ENCODE peak calls at places on chromosomes 5 and 9, in six cellular contexts. One of them, this sample, is unnamed.
A peak's percentile ranks its signal among the peaks of the same experiment; 100 is the strongest.

GRCh38 chr9:126991170-126991569 is 76.6 kb downstream of the RALGPS1 start:
- DNase-seq in natural killer cell: no peak
- DNase-seq in Calu3: no peak
- DNase-seq in nephron progenitor cell: no peak
- DNase-seq in body of pancreas: no peak
- DNase-seq in GM12865: no peak
- DNase-seq in this sample: no peak

GRCh38 chr5:93654676-93655075 is 71.7 kb downstream of the NR2F1 start:
- DNase-seq in natural killer cell: no peak
- DNase-seq in Calu3: no peak
- DNase-seq in nephron progenitor cell: no peak
- DNase-seq in body of pancreas: no peak
- DNase-seq in GM12865: no peak
- DNase-seq in this sample: no peak

GRCh38 chr5:180284161-180284560 is 7.7 kb downstream of the MAPK9 start:
- DNase-seq in natural killer cell: no peak
- DNase-seq in Calu3: no peak
- DNase-seq in nephron progenitor cell: no peak
- DNase-seq in body of pancreas: no peak
- DNase-seq in GM12865: no peak
- DNase-seq in this sample: no peak

GRCh38 chr9:109403766-109404320 is 83.0 kb upstream of the EPB41L4B start:
- DNase-seq in natural killer cell: no peak
- DNase-seq in Calu3: no peak
- DNase-seq in nephron progenitor cell: no peak
- DNase-seq in body of pancreas: no peak
- DNase-seq in GM12865: no peak
- DNase-seq in this sample: no peak

GRCh38 chr9:129385615-129385934 is 207.5 kb upstream of the IER5L start:
- DNase-seq in natural killer cell: no peak
- DNase-seq in Calu3: no peak
- DNase-seq in nephron progenitor cell: no peak
- DNase-seq in body of pancreas: no peak
- DNase-seq in GM12865: no peak
- DNase-seq in this sample: no peak

GRCh38 chr5:177094224-177095087 is 7.7 kb downstream of the FGFR4 start:
- DNase-seq in natural killer cell: no peak
- DNase-seq in Calu3: no peak
- DNase-seq in nephron progenitor cell: no peak
- DNase-seq in body of pancreas: peak; percentile 65
- DNase-seq in GM12865: no peak
- DNase-seq in this sample: no peak

GRCh38 chr5:87138091-87138819 is 129.4 kb upstream of the RASA1 start:
- DNase-seq in natural killer cell: no peak
- DNase-seq in Calu3: no peak
- DNase-seq in nephron progenitor cell: no peak
- DNase-seq in body of pancreas: no peak
- DNase-seq in GM12865: no peak
- DNase-seq in this sample: no peak

GRCh38 chr9:9752722-9753121 is 860.1 kb downstream of the PTPRD start:
- DNase-seq in natural killer cell: no peak
- DNase-seq in Calu3: no peak
- DNase-seq in nephron progenitor cell: no peak
- DNase-seq in body of pancreas: peak; percentile 14
- DNase-seq in GM12865: no peak
- DNase-seq in this sample: no peak

GRCh38 chr5:66209350-66209749 is 65.2 kb downstream of the SREK1 start:
- DNase-seq in natural killer cell: no peak
- DNase-seq in Calu3: peak; percentile 94
- DNase-seq in nephron progenitor cell: no peak
- DNase-seq in body of pancreas: no peak
- DNase-seq in GM12865: no peak
- DNase-seq in this sample: no peak

GRCh38 chr9:114588671-114589526 is 1.3 kb downstream of the ATP6V1G1 start:
- DNase-seq in natural killer cell: no peak
- DNase-seq in Calu3: no peak
- DNase-seq in nephron progenitor cell: no peak
- DNase-seq in body of pancreas: no peak
- DNase-seq in GM12865: no peak
- DNase-seq in this sample: no peak

GRCh38 chr5:27315541-27316282 is 277.3 kb upstream of the CDH9 start:
- DNase-seq in natural killer cell: no peak
- DNase-seq in Calu3: no peak
- DNase-seq in nephron progenitor cell: no peak
- DNase-seq in body of pancreas: no peak
- DNase-seq in GM12865: no peak
- DNase-seq in this sample: no peak

GRCh38 chr5:179327026-179327735 is 18.1 kb downstream of the ADAMTS2 start:
- DNase-seq in natural killer cell: no peak
- DNase-seq in Calu3: no peak
- DNase-seq in nephron progenitor cell: no peak
- DNase-seq in body of pancreas: no peak
- DNase-seq in GM12865: no peak
- DNase-seq in this sample: no peak

GRCh38 chr5:61450880-61451279 is 118.8 kb downstream of the ZSWIM6 start:
- DNase-seq in natural killer cell: no peak
- DNase-seq in Calu3: no peak
- DNase-seq in nephron progenitor cell: no peak
- DNase-seq in body of pancreas: peak; percentile 26
- DNase-seq in GM12865: no peak
- DNase-seq in this sample: no peak

GRCh38 chr5:156420665-156421064 is 93.7 kb downstream of the SGCD start:
- DNase-seq in natural killer cell: no peak
- DNase-seq in Calu3: no peak
- DNase-seq in nephron progenitor cell: no peak
- DNase-seq in body of pancreas: no peak
- DNase-seq in GM12865: no peak
- DNase-seq in this sample: no peak

GRCh38 chr9:130935660-130936271 is 3.3 kb downstream of the FIBCD1 start:
- DNase-seq in natural killer cell: no peak
- DNase-seq in Calu3: no peak
- DNase-seq in nephron progenitor cell: no peak
- DNase-seq in body of pancreas: no peak
- DNase-seq in GM12865: no peak
- DNase-seq in this sample: no peak

GRCh38 chr5:177312649-177313181 is 1.0 kb upstream of the MXD3 start:
- DNase-seq in natural killer cell: no peak
- DNase-seq in Calu3: peak; percentile 65
- DNase-seq in nephron progenitor cell: peak; percentile 48
- DNase-seq in body of pancreas: no peak
- DNase-seq in GM12865: peak; percentile 83
- DNase-seq in this sample: no peak

GRCh38 chr9:68979538-68980314 is 34.2 kb downstream of the PRKACG start:
- DNase-seq in natural killer cell: no peak
- DNase-seq in Calu3: no peak
- DNase-seq in nephron progenitor cell: no peak
- DNase-seq in body of pancreas: no peak
- DNase-seq in GM12865: peak; percentile 51
- DNase-seq in this sample: no peak

GRCh38 chr5:53114988-53115387 is 5.4 kb upstream of the MOCS2 start:
- DNase-seq in natural killer cell: no peak
- DNase-seq in Calu3: no peak
- DNase-seq in nephron progenitor cell: no peak
- DNase-seq in body of pancreas: no peak
- DNase-seq in GM12865: no peak
- DNase-seq in this sample: no peak
- TF ChIP-seq CTCF in natural killer cell: no peak
- TF ChIP-seq CTCF in Calu3: no peak
- TF ChIP-seq CTCF in nephron progenitor cell: peak; percentile 34
- TF ChIP-seq CTCF in body of pancreas: no peak
- TF ChIP-seq CTCF in GM12865: no peak
- TF ChIP-seq CTCF in this sample: no peak

DNA sequence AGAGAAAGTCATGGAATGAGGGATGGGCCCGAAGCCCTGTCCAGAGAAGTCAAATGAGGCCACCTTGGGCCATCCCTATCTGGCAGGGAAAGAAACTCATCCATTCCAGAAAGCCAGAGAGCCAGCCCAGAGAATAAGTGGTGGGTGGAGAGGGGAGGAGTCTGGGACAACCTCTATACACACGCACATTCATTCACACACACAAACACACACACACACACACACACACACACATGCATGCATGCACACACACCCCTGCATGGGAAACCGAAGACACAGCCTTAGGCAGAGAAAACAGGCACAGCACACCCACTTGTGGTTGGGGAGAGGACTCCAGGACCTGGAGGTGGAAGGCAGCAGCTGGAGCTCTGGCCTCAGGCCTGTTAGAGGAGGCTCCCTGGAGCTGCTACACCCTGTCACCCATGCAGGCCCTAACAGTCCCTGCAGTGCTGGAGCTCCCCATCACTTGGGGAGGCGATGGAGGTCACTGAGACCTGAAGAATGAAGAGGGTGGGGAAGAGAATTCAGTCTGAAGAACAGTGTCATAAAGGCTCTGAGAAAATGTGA is 38.0 kb downstream of the TGFBI start:
- DNase-seq in natural killer cell: no peak
- DNase-seq in Calu3: peak; percentile 34
- DNase-seq in nephron progenitor cell: no peak
- DNase-seq in body of pancreas: no peak
- DNase-seq in GM12865: no peak
- DNase-seq in this sample: no peak
- TF ChIP-seq CTCF in natural killer cell: no peak
- TF ChIP-seq CTCF in Calu3: no peak
- TF ChIP-seq CTCF in nephron progenitor cell: no peak
- TF ChIP-seq CTCF in body of pancreas: no peak
- TF ChIP-seq CTCF in GM12865: no peak
- TF ChIP-seq CTCF in this sample: no peak

DNA sequence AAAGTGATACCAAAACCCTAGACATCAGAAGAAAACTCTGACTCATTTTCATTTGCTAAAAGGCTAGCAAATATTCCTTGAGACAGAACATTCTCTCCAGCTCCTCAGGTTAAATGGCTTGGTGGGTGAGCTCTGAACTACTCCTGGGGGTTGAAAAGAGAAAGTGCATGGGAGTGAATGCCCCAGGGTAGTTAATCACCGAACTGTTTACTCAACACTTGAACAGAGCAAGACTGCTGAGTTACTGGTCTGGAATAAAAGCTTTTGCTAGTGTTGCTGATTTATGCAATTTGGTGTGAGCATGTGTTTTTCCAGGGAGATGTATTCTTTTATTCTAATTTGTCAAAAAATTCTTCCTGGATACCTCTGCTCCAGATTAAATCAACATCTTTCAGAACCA is 88.3 kb upstream of the PRDM9 start:
- DNase-seq in natural killer cell: no peak
- DNase-seq in Calu3: no peak
- DNase-seq in nephron progenitor cell: peak; percentile 6
- DNase-seq in body of pancreas: no peak
- DNase-seq in GM12865: no peak
- DNase-seq in this sample: no peak
- TF ChIP-seq CTCF in natural killer cell: no peak
- TF ChIP-seq CTCF in Calu3: no peak
- TF ChIP-seq CTCF in nephron progenitor cell: peak; percentile 30
- TF ChIP-seq CTCF in body of pancreas: no peak
- TF ChIP-seq CTCF in GM12865: no peak
- TF ChIP-seq CTCF in this sample: no peak

GRCh38 chr5:5671823-5672222 is 249.3 kb downstream of the ICE1 start:
- DNase-seq in natural killer cell: no peak
- DNase-seq in Calu3: no peak
- DNase-seq in nephron progenitor cell: no peak
- DNase-seq in body of pancreas: no peak
- DNase-seq in GM12865: no peak
- DNase-seq in this sample: no peak

GRCh38 chr5:5675511-5675910 is 253.0 kb downstream of the ICE1 start:
- DNase-seq in natural killer cell: no peak
- DNase-seq in Calu3: no peak
- DNase-seq in nephron progenitor cell: no peak
- DNase-seq in body of pancreas: no peak
- DNase-seq in GM12865: no peak
- DNase-seq in this sample: no peak

GRCh38 chr5:5677738-5678137 is 255.3 kb downstream of the ICE1 start:
- DNase-seq in natural killer cell: no peak
- DNase-seq in Calu3: no peak
- DNase-seq in nephron progenitor cell: no peak
- DNase-seq in body of pancreas: no peak
- DNase-seq in GM12865: no peak
- DNase-seq in this sample: no peak

GRCh38 chr5:5678909-5679308 is 256.4 kb downstream of the ICE1 start:
- DNase-seq in natural killer cell: no peak
- DNase-seq in Calu3: no peak
- DNase-seq in nephron progenitor cell: no peak
- DNase-seq in body of pancreas: peak; percentile 14
- DNase-seq in GM12865: no peak
- DNase-seq in this sample: no peak

DNA sequence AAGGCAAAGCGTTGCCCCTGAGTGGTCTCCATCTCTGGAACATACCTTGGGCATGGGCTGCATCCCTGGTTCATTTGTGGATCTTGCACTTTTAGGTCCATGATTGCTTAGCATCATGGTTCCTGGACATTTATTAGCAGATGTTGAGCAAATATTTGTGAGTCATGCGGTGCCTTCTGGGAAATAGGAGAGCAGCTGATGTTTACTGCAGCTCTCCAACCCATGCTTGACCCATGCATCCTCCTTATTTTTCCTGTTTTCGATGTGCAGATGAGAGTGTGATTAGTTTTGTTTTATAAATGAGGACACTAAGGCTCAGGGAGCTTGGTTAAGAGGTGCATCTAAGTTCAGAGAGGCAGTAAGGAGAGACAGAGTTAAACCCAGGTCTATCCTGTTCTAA is 253.7 kb downstream of the ICE1 start:
- DNase-seq in natural killer cell: no peak
- DNase-seq in Calu3: no peak
- DNase-seq in nephron progenitor cell: no peak
- DNase-seq in body of pancreas: no peak
- DNase-seq in GM12865: no peak
- DNase-seq in this sample: no peak
- TF ChIP-seq CTCF in natural killer cell: no peak
- TF ChIP-seq CTCF in Calu3: no peak
- TF ChIP-seq CTCF in nephron progenitor cell: no peak
- TF ChIP-seq CTCF in body of pancreas: no peak
- TF ChIP-seq CTCF in GM12865: no peak
- TF ChIP-seq CTCF in this sample: no peak

GRCh38 chr5:18314192-18314778 is 680.0 kb downstream of the TAF11L14 start:
- DNase-seq in natural killer cell: no peak
- DNase-seq in Calu3: peak; percentile 1
- DNase-seq in nephron progenitor cell: peak; percentile 16
- DNase-seq in body of pancreas: no peak
- DNase-seq in GM12865: peak; percentile 20
- DNase-seq in this sample: no peak
- TF ChIP-seq CTCF in natural killer cell: peak; percentile 35
- TF ChIP-seq CTCF in Calu3: peak; percentile 46
- TF ChIP-seq CTCF in nephron progenitor cell: peak; percentile 73
- TF ChIP-seq CTCF in body of pancreas: peak; percentile 56
- TF ChIP-seq CTCF in GM12865: peak; percentile 29
- TF ChIP-seq CTCF in this sample: no peak

DNA sequence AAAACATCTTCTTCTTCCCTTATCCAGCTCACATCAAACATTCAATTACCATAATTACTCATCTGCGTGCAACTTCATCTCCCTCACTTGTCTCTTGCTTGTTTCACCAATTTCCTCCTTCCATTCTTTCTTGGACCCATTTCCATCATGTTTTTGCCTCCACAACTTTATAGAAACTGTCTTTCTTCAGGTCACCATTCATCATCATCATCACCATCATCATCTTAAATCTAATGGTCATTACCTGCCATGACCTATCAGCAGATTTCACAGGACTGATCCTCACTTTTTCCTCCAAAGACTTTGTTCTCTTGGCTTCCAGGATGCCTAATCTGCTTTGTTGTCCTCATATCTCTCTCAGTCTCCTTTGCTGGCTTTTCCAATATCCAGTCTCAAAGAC is 495.6 kb downstream of the DNAH5 start:
- DNase-seq in natural killer cell: no peak
- DNase-seq in Calu3: no peak
- DNase-seq in nephron progenitor cell: no peak
- DNase-seq in body of pancreas: no peak
- DNase-seq in GM12865: no peak
- DNase-seq in this sample: no peak
- TF ChIP-seq CTCF in natural killer cell: no peak
- TF ChIP-seq CTCF in Calu3: no peak
- TF ChIP-seq CTCF in nephron progenitor cell: no peak
- TF ChIP-seq CTCF in body of pancreas: no peak
- TF ChIP-seq CTCF in GM12865: no peak
- TF ChIP-seq CTCF in this sample: no peak

This sample was measured in activated B cell treated with CpG ODN at 0.5 μM for 24 hours.